ENCODE peak calls at places on chromosomes 2 and 18, in ten cellular contexts. B is H4; Q is activated naive CD4-positive, alpha-beta T cell; X is stimulated activated CD8-positive, alpha-beta memory T cell treated with anti-CD3 and anti-CD28 coated beads, Interleukin-4, amount 100 ng/mL, for 4 hours; U is GM12878; N is activated CD4-positive, alpha-beta T cell treated with anti-CD3 and anti-CD28 coated beads, Interleukin-2, amount 10 ng/mL, durations not matched to agents 7 days and 5 days; I is C1 segment of cervical spinal cord; Z is NCI-H1092; O is NAMALWA; K is uterus. A is an unnamed sample.

GRCh38 chr2:237026981-237027711 is 58.5 kb upstream of the COPS8 start:
- DNase-seq in I (peak; percentile 9), Z (peak; percentile 4), Q (peak; percentile 33), K (peak; percentile 60), X (no peak), B (peak; percentile 72), U (no peak), O (peak; percentile 44), N (peak; percentile 33), A (peak; percentile 56)

GRCh38 chr2:15614545-15615309 is 23.1 kb downstream of the DDX1 start:
- DNase-seq in Z (no peak), K (no peak), U (no peak), I (no peak), B (no peak), X (no peak), N (no peak), Q (no peak), O (no peak), A (no peak)

GRCh38 chr18:44033144-44033543 is 647.5 kb upstream of the SETBP1 start:
- DNase-seq in N (peak; percentile 5), I (no peak), K (no peak), U (peak; percentile 4), Q (no peak), O (no peak), Z (no peak), B (no peak), X (no peak), A (peak; percentile 11)

GRCh38 chr2:79630060-79630459 is 117.2 kb downstream of the CTNNA2 start:
- DNase-seq in I (no peak), B (peak; percentile 70), Z (no peak), O (no peak), U (no peak), X (no peak), K (no peak), Q (no peak), N (no peak), A (peak; percentile 36)

GRCh38 chr2:231670892-231671616 is 37.3 kb upstream of the PTMA start:
- DNase-seq in I (no peak), O (no peak), Z (no peak), U (no peak), Q (no peak), K (no peak), X (no peak), B (no peak), N (no peak), A (no peak)

GRCh38 chr2:229475753-229476152 is 204.7 kb upstream of the PID1 start:
- DNase-seq in X (no peak), Q (no peak), N (no peak), O (no peak), K (no peak), Z (no peak), B (no peak), U (no peak), I (no peak), A (no peak)

GRCh38 chr2:217789736-217790181 is 213.0 kb downstream of the TNS1 start:
- DNase-seq in Q (no peak), U (no peak), O (no peak), I (no peak), X (no peak), B (no peak), Z (no peak), N (no peak), K (no peak), A (no peak)

GRCh38 chr2:163800889-163801498 is 65.2 kb upstream of the FIGN start:
- DNase-seq in X (no peak), I (peak; percentile 14), O (no peak), B (peak; percentile 51), Q (no peak), U (no peak), Z (no peak), K (no peak), N (no peak), A (peak; percentile 79)

GRCh38 chr2:151649966-151650365 is 84.3 kb downstream of the NEB start:
- DNase-seq in N (no peak), K (no peak), B (no peak), O (no peak), U (no peak), Q (no peak), Z (no peak), X (no peak), I (no peak), A (no peak)

GRCh38 chr2:216792222-216793001 is 67.5 kb downstream of the TNP1 start:
- DNase-seq in U (no peak), N (no peak), K (peak; percentile 68), O (no peak), X (no peak), I (no peak), Z (no peak), B (peak; percentile 82), Q (no peak), A (peak; percentile 83)

GRCh38 chr18:74197705-74198341 is 49.5 kb downstream of the TIMM21 start:
- DNase-seq in B (no peak), Z (no peak), O (no peak), I (no peak), N (no peak), U (no peak), Q (no peak), K (no peak), X (no peak), A (no peak)

GRCh38 chr2:176461686-176462376 is 192.6 kb downstream of the MTX2 start:
- DNase-seq in O (no peak), Z (no peak), N (no peak), U (no peak), Q (no peak), K (no peak), B (peak; percentile 14), I (no peak), X (no peak), A (peak; percentile 19)

GRCh38 chr2:44638649-44639048 is 276.9 kb downstream of the CAMKMT start:
- DNase-seq in U (no peak), N (no peak), Q (no peak), O (no peak), K (no peak), B (no peak), Z (no peak), X (no peak), I (no peak), A (no peak)

A was measured in astrocyte.